ENCODE peak calls at places on chromosomes 3 and 15, in six cellular contexts. Z is astrocyte of the spinal cord; D is aorta; C is HS-27A; N is activated CD8-positive, alpha-beta memory T cell treated with anti-CD3 and anti-CD28 coated beads for 24 hours; V is NAMALWA. L is an unnamed sample.

GRCh38 chr3:188299068-188299467 is 145.1 kb downstream of the LPP start:
- DNase-seq in Z (no peak), D (no peak), C (no peak), N (no peak), V (no peak), L (no peak)

GRCh38 chr3:18070231-18070630 is 327.8 kb upstream of the TBC1D5 start:
- DNase-seq in Z (no peak), D (no peak), C (no peak), N (no peak), V (no peak), L (no peak)

GRCh38 chr15:71145648-71146047 is 30.4 kb downstream of the THSD4 start:
- DNase-seq in Z (no peak), D (no peak), C (no peak), N (no peak), V (no peak), L (no peak)

GRCh38 chr3:23372296-23372695 is 169.2 kb downstream of the UBE2E2 start:
- DNase-seq in Z (peak; percentile 32), D (no peak), C (no peak), N (no peak), V (no peak), L (no peak)

GRCh38 chr3:50345008-50345407 is 524 bp downstream of the ZMYND10 start:
- DNase-seq in Z (no peak), D (no peak), C (no peak), N (no peak), V (no peak), L (no peak)

GRCh38 chr3:70805044-70805732 is 492.8 kb upstream of the MDFIC2 start:
- DNase-seq in Z (peak; percentile 51), D (no peak), C (no peak), N (no peak), V (no peak), L (no peak)

GRCh38 chr15:59918994-59919951 is 84.8 kb upstream of the FOXB1 start:
- DNase-seq in Z (peak; percentile 79), D (no peak), C (peak; percentile 15), N (peak; percentile 84), V (no peak), L (no peak)

GRCh38 chr15:51579012-51579411 is 43.6 kb downstream of the DMXL2 start:
- DNase-seq in Z (no peak), D (no peak), C (no peak), N (no peak), V (no peak), L (no peak)

GRCh38 chr15:68650901-68651709 is 72.3 kb downstream of the CORO2B start:
- DNase-seq in Z (no peak), D (peak; percentile 89), C (no peak), N (peak; percentile 79), V (peak; percentile 54), L (peak; percentile 66)

GRCh38 chr3:124429129-124429815 is 301.0 kb upstream of the UMPS start:
- DNase-seq in Z (peak; percentile 30), D (no peak), C (peak; percentile 69), N (no peak), V (no peak), L (no peak)

GRCh38 chr3:13233487-13234154 is 160.4 kb upstream of the IQSEC1 start:
- DNase-seq in Z (no peak), D (no peak), C (no peak), N (no peak), V (no peak), L (no peak)

GRCh38 chr3:195774917-195775316 is 36.8 kb downstream of the MUC4 start:
- DNase-seq in Z (peak; percentile 10), D (peak; percentile 76), C (no peak), N (no peak), V (peak; percentile 32), L (peak; percentile 71)

GRCh38 chr3:111712294-111713180 is 117.4 kb upstream of the ZBED2 start:
- DNase-seq in Z (peak; percentile 29), D (peak; percentile 78), C (no peak), N (peak; percentile 72), V (no peak), L (no peak)

GRCh38 chr3:42080452-42080872 is 10.7 kb upstream of the TRAK1 start:
- DNase-seq in Z (no peak), D (no peak), C (peak; percentile 85), N (no peak), V (no peak), L (no peak)

GRCh38 chr3:42123012-42123581 is 31.9 kb downstream of the TRAK1 start:
- DNase-seq in Z (no peak), D (no peak), C (no peak), N (peak; percentile 52), V (no peak), L (no peak)

GRCh38 chr15:95556225-95556624 is 774.3 kb upstream of the NR2F2 start:
- DNase-seq in Z (peak; percentile 46), D (no peak), C (no peak), N (no peak), V (no peak), L (no peak)

GRCh38 chr3:102180291-102180931 is 254.4 kb upstream of the ZPLD1 start:
- DNase-seq in Z (peak; percentile 92), D (no peak), C (peak; percentile 79), N (no peak), V (peak; percentile 9), L (no peak)

GRCh38 chr3:70882104-70882503 is 569.7 kb upstream of the MDFIC2 start:
- DNase-seq in Z (peak; percentile 34), D (no peak), C (no peak), N (no peak), V (no peak), L (no peak)

GRCh38 chr15:48855501-48856440 is 22.2 kb upstream of the EID1 start:
- DNase-seq in Z (peak; percentile 55), D (no peak), C (no peak), N (no peak), V (peak; percentile 16), L (no peak)

GRCh38 chr15:29123171-29123570 is 146.5 kb downstream of the NSMCE3 start:
- DNase-seq in Z (no peak), D (peak; percentile 73), C (no peak), N (no peak), V (no peak), L (peak; percentile 32)

GRCh38 chr3:149198611-149199010 is 23.0 kb downstream of the CP start:
- DNase-seq in Z (peak; percentile 20), D (no peak), C (no peak), N (no peak), V (no peak), L (no peak)

GRCh38 chr15:40269604-40270003 is 13.3 kb downstream of the ANKRD63 start:
- DNase-seq in Z (no peak), D (no peak), C (no peak), N (no peak), V (no peak), L (no peak)

GRCh38 chr15:79378394-79379158 is 53.6 kb upstream of the MINAR1 start:
- DNase-seq in Z (no peak), D (no peak), C (no peak), N (no peak), V (no peak), L (no peak)

GRCh38 chr3:29268651-29269050 is 12.2 kb upstream of the RBMS3 start:
- DNase-seq in Z (no peak), D (no peak), C (no peak), N (no peak), V (no peak), L (no peak)

GRCh38 chr3:63809607-63810006 is 9.5 kb upstream of the C3orf49 start:
- DNase-seq in Z (peak; percentile 52), D (no peak), C (no peak), N (no peak), V (no peak), L (no peak)

GRCh38 chr3:118782755-118783202 is 251.9 kb downstream of the IGSF11 start:
- DNase-seq in Z (no peak), D (no peak), C (no peak), N (no peak), V (no peak), L (no peak)

GRCh38 chr3:60920519-60920918 is 330.7 kb downstream of the FHIT start:
- DNase-seq in Z (no peak), D (no peak), C (no peak), N (no peak), V (no peak), L (no peak)

GRCh38 chr15:71508081-71508682 is 302.2 kb upstream of the NR2E3 start:
- DNase-seq in Z (no peak), D (no peak), C (no peak), N (no peak), V (no peak), L (no peak)

GRCh38 chr3:122767690-122768372 is 25.8 kb downstream of the HSPBAP1 start:
- DNase-seq in Z (no peak), D (no peak), C (no peak), N (no peak), V (no peak), L (no peak)

GRCh38 chr15:95799286-95800187 is 531.0 kb upstream of the NR2F2 start:
- DNase-seq in Z (peak; percentile 87), D (no peak), C (peak; percentile 31), N (no peak), V (no peak), L (no peak)

GRCh38 chr3:46923559-46924350 is 46.2 kb downstream of the PTH1R start:
- DNase-seq in Z (peak; percentile 32), D (peak; percentile 74), C (no peak), N (peak; percentile 71), V (peak; percentile 37), L (peak; percentile 58)

GRCh38 chr3:18445421-18446066 is 20.4 kb upstream of the SATB1 start:
- DNase-seq in Z (no peak), D (no peak), C (no peak), N (peak; percentile 87), V (peak; percentile 69), L (no peak)

GRCh38 chr3:150412599-150413069 is 4.5 kb downstream of the TSC22D2 start:
- DNase-seq in Z (peak; percentile 77), D (no peak), C (no peak), N (no peak), V (peak; percentile 59), L (no peak)